ENCODE peak calls at places on chromosome 9, in six cellular contexts. Y, D, H, Z, T and N are unnamed samples.

GRCh38 chr9:84554069-84554659 is 115.4 kb upstream of the NTRK2 start:
- DNase-seq in D (no peak), H (no peak), Y (no peak), T (no peak), Z (no peak), N (no peak)

GRCh38 chr9:111700776-111701175 is 39.4 kb downstream of the GNG10 start:
- DNase-seq in H (no peak), Y (no peak), T (no peak), Z (no peak), D (no peak), N (no peak)

GRCh38 chr9:124182741-124183140 is 75.0 kb upstream of the NEK6 start:
- DNase-seq in Y (no peak), Z (no peak), D (no peak), T (no peak), H (no peak), N (no peak)

GRCh38 chr9:71285191-71285656 is 163.8 kb upstream of the TRPM3 start:
- DNase-seq in Z (peak; percentile 56), Y (no peak), D (peak; percentile 25), H (no peak), T (no peak), N (no peak)

GRCh38 chr9:16316406-16316805 is 554.1 kb downstream of the BNC2 start:
- DNase-seq in D (no peak), H (no peak), Z (no peak), Y (peak; percentile 68), T (no peak), N (no peak)

GRCh38 chr9:131278421-131279111 is 2.3 kb upstream of the FAM78A start:
- DNase-seq in Z (no peak), Y (no peak), T (no peak), H (no peak), D (no peak), N (no peak)

GRCh38 chr9:29349050-29349449 is 1775.8 kb upstream of the C9orf72 start:
- DNase-seq in Y (no peak), T (no peak), D (no peak), H (no peak), Z (no peak), N (no peak)

GRCh38 chr9:123251741-123252140 is 16.6 kb downstream of the STRBP start:
- DNase-seq in D (no peak), Z (no peak), T (no peak), H (no peak), Y (no peak), N (no peak)

GRCh38 chr9:84659273-84659672 is 10.3 kb upstream of the NTRK2 start:
- DNase-seq in Y (no peak), H (no peak), Z (no peak), D (no peak), T (no peak), N (no peak)